ENCODE peak calls at places on chromosomes 4 and X, in eight cellular contexts. T is AG04449, Z is GM23338, G is H9, L is HepG2, X is fibroblast of lung, I is transverse colon, K is hepatocyte. P is an unnamed sample.
A peak's percentile ranks its signal among the peaks of the same experiment; 100 is the strongest.

GRCh38 chrX:96436105-96436504 is 248.5 kb upstream of the DIAPH2 start:
- DNase-seq in G (no peak), K (no peak), I (no peak), X (peak; percentile 70), Z (no peak), L (no peak), T (peak; percentile 33), P (no peak)

GRCh38 chrX:76802698-76803097 is 375.2 kb downstream of the MAGEE1 start:
- DNase-seq in K (no peak), X (no peak), Z (no peak), T (no peak), I (no peak), L (no peak), G (no peak), P (no peak)

GRCh38 chr4:141686146-141686775 is 49.9 kb downstream of the IL15 start:
- DNase-seq in I (no peak), X (peak; percentile 78), Z (no peak), G (no peak), L (no peak), K (no peak), T (no peak), P (peak; percentile 51)

GRCh38 chr4:6196324-6196723 is 4.0 kb downstream of the JAKMIP1 start:
- DNase-seq in Z (no peak), T (no peak), G (no peak), X (no peak), L (no peak), K (no peak), I (no peak), P (no peak)

GRCh38 chrX:129622757-129623301 is 31.9 kb downstream of the APLN start:
- DNase-seq in K (peak; percentile 17), X (peak; percentile 84), L (no peak), I (no peak), G (peak; percentile 72), T (no peak), Z (peak; percentile 42), P (no peak)

GRCh38 chrX:15202458-15203177 is 67.3 kb downstream of the ASB9 start:
- DNase-seq in Z (no peak), K (no peak), L (no peak), X (peak; percentile 86), G (no peak), T (no peak), I (no peak), P (no peak)

GRCh38 chr4:120557372-120557771 is 365.2 kb downstream of the PRDM5 start:
- DNase-seq in X (no peak), K (no peak), G (no peak), Z (no peak), I (no peak), L (no peak), T (no peak), P (no peak)

GRCh38 chr4:102492531-102493241 is 8.5 kb upstream of the NFKB1 start:
- DNase-seq in Z (no peak), L (no peak), I (no peak), G (no peak), X (no peak), T (no peak), K (no peak), P (no peak)

GRCh38 chrX:115560211-115560977 is 580 bp upstream of the PLS3 start:
- DNase-seq in L (peak; percentile 63), T (no peak), K (peak; percentile 79), G (no peak), X (peak; percentile 70), Z (no peak), I (no peak), P (no peak)

GRCh38 chr4:113539408-113539807 is 222.1 kb downstream of the CAMK2D start:
- DNase-seq in Z (no peak), I (no peak), G (no peak), K (no peak), X (peak; percentile 86), L (no peak), T (peak; percentile 42), P (no peak)

GRCh38 chrX:120401301-120401700 is 39.4 kb downstream of the ATP1B4 start:
- DNase-seq in K (no peak), L (no peak), I (no peak), T (no peak), X (no peak), G (no peak), Z (no peak), P (no peak)

GRCh38 chr4:155777971-155778710 is 19.3 kb downstream of the GUCY1B1 start:
- DNase-seq in I (no peak), Z (no peak), K (no peak), T (no peak), G (no peak), X (peak; percentile 60), L (no peak), P (no peak)

GRCh38 chrX:31658360-31658759 is 586.5 kb upstream of the FTHL17 start:
- DNase-seq in X (peak; percentile 30), K (peak; percentile 22), I (no peak), L (peak; percentile 1), Z (peak; percentile 24), T (peak; percentile 0), G (no peak), P (no peak)

GRCh38 chrX:9379697-9380551 is 84.9 kb upstream of the TBL1X start:
- DNase-seq in G (no peak), I (peak; percentile 37), K (peak; percentile 33), L (peak; percentile 16), X (peak; percentile 58), T (no peak), Z (no peak), P (no peak)

GRCh38 chrX:72100824-72101351 is 30.8 kb downstream of the RTL5 start:
- DNase-seq in G (no peak), Z (no peak), K (no peak), L (no peak), T (no peak), X (no peak), I (peak; percentile 41), P (peak; percentile 76)

GRCh38 chr4:113052379-113052951 is 3.0 kb downstream of the ANK2 start:
- DNase-seq in G (no peak), Z (no peak), I (no peak), T (peak; percentile 9), X (peak; percentile 91), L (no peak), K (no peak), P (no peak)

GRCh38 chr4:99134586-99134985 is 9.5 kb downstream of the ADH4 start:
- DNase-seq in Z (no peak), I (no peak), G (no peak), L (no peak), K (no peak), X (peak; percentile 47), T (no peak), P (no peak)

GRCh38 chr4:95510145-95510544 is 38.6 kb downstream of the UNC5C start:
- DNase-seq in K (peak; percentile 45), Z (peak; percentile 55), T (no peak), G (no peak), X (peak; percentile 35), L (peak; percentile 2), I (no peak), P (no peak)

GRCh38 chrX:46572295-46572936 is 1.1 kb upstream of the CHST7 start:
- DNase-seq in K (no peak), T (no peak), Z (no peak), G (no peak), L (no peak), X (no peak), I (no peak), P (no peak)

GRCh38 chrX:40570346-40571093 is 10.2 kb upstream of the ATP6AP2 start:
- DNase-seq in Z (peak; percentile 4), L (no peak), X (no peak), T (no peak), I (no peak), K (no peak), G (no peak), P (peak; percentile 50)

GRCh38 chr4:44545781-44546180 is 97.2 kb upstream of the KCTD8 start:
- DNase-seq in I (no peak), K (no peak), L (no peak), X (no peak), G (no peak), Z (no peak), T (no peak), P (no peak)

GRCh38 chr4:165698272-165698671 is 174.8 kb upstream of the TLL1 start:
- DNase-seq in L (no peak), X (no peak), T (no peak), G (no peak), Z (no peak), I (no peak), K (no peak), P (no peak)

GRCh38 chr4:165700855-165701254 is 172.2 kb upstream of the TLL1 start:
- DNase-seq in G (peak; percentile 50), X (no peak), Z (peak; percentile 58), T (no peak), L (peak; percentile 12), K (no peak), I (no peak), P (no peak)
- TF ChIP-seq CTCF in G (peak; percentile 67), X (peak; percentile 7), Z (peak; percentile 78), T (no peak), L (peak; percentile 62), K (peak; percentile 9), I (no peak), P (no peak)

DNA sequence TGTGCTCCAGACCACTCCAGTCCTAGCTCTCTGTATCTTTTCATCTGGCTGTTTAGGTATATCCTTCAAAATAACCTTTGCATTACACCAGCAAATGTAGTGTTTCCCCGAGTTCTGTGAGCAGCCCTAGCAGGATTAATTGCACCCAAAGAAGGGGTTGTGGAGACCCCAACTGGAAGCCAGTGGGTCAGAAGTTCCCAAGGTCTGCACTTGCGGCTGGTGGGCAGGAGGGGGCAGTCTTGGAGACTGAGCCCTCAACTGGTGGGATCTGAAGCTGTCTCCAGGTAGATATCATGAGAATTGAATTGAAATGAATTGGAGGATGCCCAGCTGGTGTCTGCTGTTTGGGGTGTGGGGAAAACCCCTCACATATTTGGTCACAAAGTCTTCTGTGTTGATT is 1485.3 kb upstream of the TENM3 start:
- DNase-seq in Z (peak; percentile 24), L (no peak), I (no peak), K (no peak), X (no peak), T (no peak), G (no peak), P (no peak)
- TF ChIP-seq CTCF in Z (peak; percentile 77), L (no peak), I (no peak), K (no peak), X (no peak), T (no peak), G (peak; percentile 18), P (no peak)

DNA sequence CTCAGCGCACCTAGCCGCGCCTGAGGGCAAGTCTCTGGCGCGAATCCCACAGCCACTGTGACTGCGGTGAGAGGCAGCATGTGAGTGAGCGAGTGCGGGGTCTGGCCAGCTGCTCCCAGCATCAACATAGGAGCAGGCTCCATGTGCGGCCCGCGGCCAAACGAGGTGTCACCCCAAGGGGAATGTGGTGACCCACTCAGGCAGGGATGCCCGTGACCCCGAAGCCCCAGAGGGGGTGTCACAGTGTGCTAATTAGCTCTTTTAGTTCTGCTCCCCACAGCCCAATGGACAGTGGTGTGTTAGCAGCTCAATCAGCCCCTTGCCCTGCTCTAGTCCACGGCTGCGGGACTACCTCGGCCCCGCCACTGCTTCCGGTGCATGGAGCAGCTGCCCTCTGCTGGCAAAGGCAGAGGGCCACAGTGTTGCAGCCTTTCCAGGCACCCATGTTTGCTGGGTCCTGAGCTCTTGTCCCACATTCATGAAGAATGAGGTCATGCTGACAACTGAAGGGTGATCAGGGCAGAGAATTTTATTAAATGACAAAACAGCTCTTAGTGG is 61.4 kb downstream of the AGA start:
- DNase-seq in I (no peak), Z (peak; percentile 75), T (no peak), X (no peak), K (peak; percentile 48), G (peak; percentile 93), L (peak; percentile 64), P (peak; percentile 43)
- TF ChIP-seq CTCF in I (no peak), Z (peak; percentile 87), T (no peak), X (no peak), K (peak; percentile 42), G (peak; percentile 67), L (peak; percentile 84), P (no peak)

GRCh38 chr4:40916880-40917279 is 167.1 kb downstream of the NSUN7 start:
- DNase-seq in X (no peak), T (no peak), G (peak; percentile 82), K (peak; percentile 28), Z (peak; percentile 79), I (peak; percentile 23), L (peak; percentile 27), P (no peak)
- TF ChIP-seq CTCF in X (peak; percentile 30), T (no peak), G (peak; percentile 74), K (peak; percentile 21), Z (peak; percentile 84), I (no peak), L (peak; percentile 57), P (peak; percentile 33)

P was measured in CD14-positive monocyte.